ENCODE peak calls at places on chromosome 7, in nine cellular contexts. A is fibroblast of mammary gland; B is AG08396; Y is activated naive CD8-positive, alpha-beta T cell treated with anti-CD3 and anti-CD28 coated beads for 36 hours; I is HT1080; K is neural crest cell; X is retina; F is adipocyte; U is stimulated activated CD4-positive, alpha-beta T cell treated with anti-CD3 and anti-CD28 coated beads, Interleukin-1b, Interleukin-23, amount 100 ng/mL, for 48 hours. G is an unnamed sample.

GRCh38 chr7:100642534-100642907 is 1.2 kb upstream of the TFR2 start:
- DNase-seq in A (no peak), B (no peak), Y (peak), I (no peak), K (no peak), X (no peak), F (no peak), U (no peak), G (no peak)

GRCh38 chr7:111010833-111011232 is 80.1 kb upstream of the LRRN3 start:
- DNase-seq in A (no peak), B (no peak), Y (no peak), I (no peak), K (no peak), X (no peak), F (no peak), U (peak), G (no peak)

GRCh38 chr7:156993021-156993924 is 17.2 kb downstream of the MNX1 start:
- DNase-seq in A (no peak), B (no peak), Y (no peak), I (no peak), K (no peak), X (no peak), F (no peak), U (no peak), G (no peak)

GRCh38 chr7:155806096-155806871 is 6.0 kb downstream of the SHH start:
- DNase-seq in A (no peak), B (no peak), Y (no peak), I (no peak), K (no peak), X (peak), F (no peak), U (no peak), G (no peak)

GRCh38 chr7:11193888-11194287 is 220.2 kb downstream of the PHF14 start:
- DNase-seq in A (no peak), B (no peak), Y (no peak), I (no peak), K (no peak), X (no peak), F (no peak), U (no peak), G (no peak)

GRCh38 chr7:44081266-44081748 is 1.0 kb downstream of the POLM start:
- DNase-seq in A (no peak), B (no peak), Y (no peak), I (no peak), K (no peak), X (no peak), F (no peak), U (no peak), G (no peak)

GRCh38 chr7:132205515-132205914 is 370.8 kb downstream of the PLXNA4 start:
- DNase-seq in A (no peak), B (no peak), Y (no peak), I (no peak), K (no peak), X (no peak), F (no peak), U (no peak), G (no peak)

GRCh38 chr7:44275146-44275545 is 50.2 kb downstream of the CAMK2B start:
- DNase-seq in A (no peak), B (no peak), Y (no peak), I (no peak), K (no peak), X (no peak), F (no peak), U (no peak), G (no peak)

GRCh38 chr7:41886906-41887311 is 184.0 kb upstream of the INHBA start:
- DNase-seq in A (peak), B (peak), Y (no peak), I (peak), K (no peak), X (peak), F (peak), U (no peak), G (peak)

GRCh38 chr7:47636111-47636692 is 54.3 kb upstream of the TNS3 start:
- DNase-seq in A (no peak), B (no peak), Y (no peak), I (no peak), K (no peak), X (no peak), F (peak), U (no peak), G (no peak)

GRCh38 chr7:50842061-50842460 is 59.4 kb upstream of the GRB10 start:
- DNase-seq in A (no peak), B (no peak), Y (no peak), I (no peak), K (no peak), X (no peak), F (no peak), U (no peak), G (no peak)

GRCh38 chr7:65477326-65477725 is 103.7 kb downstream of the ZNF92 start:
- DNase-seq in A (peak), B (no peak), Y (peak), I (no peak), K (peak), X (no peak), F (peak), U (no peak), G (no peak)

GRCh38 chr7:94231333-94231732 is 163.4 kb upstream of the COL1A2 start:
- DNase-seq in A (no peak), B (no peak), Y (no peak), I (no peak), K (no peak), X (no peak), F (no peak), U (no peak), G (no peak)

GRCh38 chr7:22193361-22194016 is 163.5 kb downstream of the RAPGEF5 start:
- DNase-seq in A (peak), B (peak), Y (no peak), I (peak), K (peak), X (peak), F (peak), U (no peak), G (peak)

GRCh38 chr7:82017334-82017943 is 247.6 kb upstream of the HGF start:
- DNase-seq in A (peak), B (no peak), Y (no peak), I (peak), K (no peak), X (no peak), F (peak), U (no peak), G (no peak)

GRCh38 chr7:101271021-101271420 is 26.1 kb upstream of the FIS1 start:
- DNase-seq in A (no peak), B (no peak), Y (no peak), I (no peak), K (no peak), X (no peak), F (no peak), U (no peak), G (no peak)

GRCh38 chr7:139897422-139898085 is 68.5 kb downstream of the TBXAS1 start:
- DNase-seq in A (no peak), B (no peak), Y (no peak), I (no peak), K (no peak), X (no peak), F (no peak), U (no peak), G (no peak)

GRCh38 chr7:103811997-103812396 is 177.5 kb downstream of the RELN start:
- DNase-seq in A (no peak), B (no peak), Y (no peak), I (no peak), K (no peak), X (no peak), F (no peak), U (no peak), G (no peak)